ENCODE peak calls at places on chromosomes 5 and 9, in eight cellular contexts. One of them, this sample, is unnamed.
A peak's percentile ranks its signal among the peaks of the same experiment; 100 is the strongest.

GRCh38 chr5:123549256-123549904 is 37.4 kb downstream of the CSNK1G3 start:
- DNase-seq in omental fat pad: no peak
- DNase-seq in effector CD4-positive, alpha-beta T cell: peak; percentile 48
- DNase-seq in T-helper 17 cell: peak; percentile 47
- DNase-seq in choroid plexus epithelial cell: no peak
- DNase-seq in stimulated activated naive CD8-positive, alpha-beta T cell treated with anti-CD3 and anti-CD28 coated beads, Interleukin-15, Interleukin-2, amounts not matched to agents 100 U/mL and 50 U/mL, for 24 hours: peak; percentile 38
- DNase-seq in NCI-H446: no peak
- DNase-seq in hepatocyte: no peak
- DNase-seq in this sample: no peak

GRCh38 chr9:112755675-112756074 is 5.1 kb downstream of the SNX30 start:
- DNase-seq in omental fat pad: no peak
- DNase-seq in T-helper 17 cell: no peak
- DNase-seq in choroid plexus epithelial cell: no peak
- DNase-seq in stimulated activated naive CD8-positive, alpha-beta T cell treated with anti-CD3 and anti-CD28 coated beads, Interleukin-15, Interleukin-2, amounts not matched to agents 100 U/mL and 50 U/mL, for 24 hours: no peak
- DNase-seq in hepatocyte: peak; percentile 15
- DNase-seq in effector CD4-positive, alpha-beta T cell: no peak
- DNase-seq in NCI-H446: no peak
- DNase-seq in this sample: no peak

GRCh38 chr9:37422289-37423104 is at the start of gene GRHPR:
- DNase-seq in choroid plexus epithelial cell: peak; percentile 65
- DNase-seq in omental fat pad: peak; percentile 64
- DNase-seq in T-helper 17 cell: peak; percentile 82
- DNase-seq in effector CD4-positive, alpha-beta T cell: peak; percentile 82
- DNase-seq in hepatocyte: peak; percentile 94
- DNase-seq in stimulated activated naive CD8-positive, alpha-beta T cell treated with anti-CD3 and anti-CD28 coated beads, Interleukin-15, Interleukin-2, amounts not matched to agents 100 U/mL and 50 U/mL, for 24 hours: peak; percentile 94
- DNase-seq in NCI-H446: peak; percentile 37
- DNase-seq in this sample: peak; percentile 93

GRCh38 chr5:177531209-177531940 is 14.6 kb upstream of the DDX41 start:
- DNase-seq in NCI-H446: no peak
- DNase-seq in stimulated activated naive CD8-positive, alpha-beta T cell treated with anti-CD3 and anti-CD28 coated beads, Interleukin-15, Interleukin-2, amounts not matched to agents 100 U/mL and 50 U/mL, for 24 hours: no peak
- DNase-seq in T-helper 17 cell: no peak
- DNase-seq in effector CD4-positive, alpha-beta T cell: no peak
- DNase-seq in choroid plexus epithelial cell: no peak
- DNase-seq in omental fat pad: no peak
- DNase-seq in hepatocyte: no peak
- DNase-seq in this sample: no peak

GRCh38 chr9:93288891-93289883 is 105.2 kb downstream of the WNK2 start:
- DNase-seq in hepatocyte: peak; percentile 78
- DNase-seq in stimulated activated naive CD8-positive, alpha-beta T cell treated with anti-CD3 and anti-CD28 coated beads, Interleukin-15, Interleukin-2, amounts not matched to agents 100 U/mL and 50 U/mL, for 24 hours: no peak
- DNase-seq in omental fat pad: no peak
- DNase-seq in choroid plexus epithelial cell: peak; percentile 66
- DNase-seq in effector CD4-positive, alpha-beta T cell: no peak
- DNase-seq in T-helper 17 cell: no peak
- DNase-seq in NCI-H446: no peak
- DNase-seq in this sample: peak; percentile 75

GRCh38 chr5:122842016-122842580 is 3.3 kb upstream of the SNX24 start:
- DNase-seq in hepatocyte: no peak
- DNase-seq in omental fat pad: no peak
- DNase-seq in NCI-H446: no peak
- DNase-seq in choroid plexus epithelial cell: no peak
- DNase-seq in effector CD4-positive, alpha-beta T cell: no peak
- DNase-seq in stimulated activated naive CD8-positive, alpha-beta T cell treated with anti-CD3 and anti-CD28 coated beads, Interleukin-15, Interleukin-2, amounts not matched to agents 100 U/mL and 50 U/mL, for 24 hours: no peak
- DNase-seq in T-helper 17 cell: no peak
- DNase-seq in this sample: no peak

GRCh38 chr5:96064905-96065304 is 103.3 kb upstream of the ELL2 start:
- DNase-seq in hepatocyte: no peak
- DNase-seq in choroid plexus epithelial cell: no peak
- DNase-seq in stimulated activated naive CD8-positive, alpha-beta T cell treated with anti-CD3 and anti-CD28 coated beads, Interleukin-15, Interleukin-2, amounts not matched to agents 100 U/mL and 50 U/mL, for 24 hours: no peak
- DNase-seq in NCI-H446: no peak
- DNase-seq in T-helper 17 cell: no peak
- DNase-seq in omental fat pad: no peak
- DNase-seq in effector CD4-positive, alpha-beta T cell: no peak
- DNase-seq in this sample: no peak

GRCh38 chr9:104986096-104986495 is 58.1 kb upstream of the ABCA1 start:
- DNase-seq in NCI-H446: no peak
- DNase-seq in hepatocyte: no peak
- DNase-seq in omental fat pad: no peak
- DNase-seq in effector CD4-positive, alpha-beta T cell: no peak
- DNase-seq in choroid plexus epithelial cell: no peak
- DNase-seq in stimulated activated naive CD8-positive, alpha-beta T cell treated with anti-CD3 and anti-CD28 coated beads, Interleukin-15, Interleukin-2, amounts not matched to agents 100 U/mL and 50 U/mL, for 24 hours: no peak
- DNase-seq in T-helper 17 cell: no peak
- DNase-seq in this sample: no peak

GRCh38 chr5:28648108-28648507 is 1609.7 kb upstream of the CDH9 start:
- DNase-seq in hepatocyte: no peak
- DNase-seq in T-helper 17 cell: no peak
- DNase-seq in NCI-H446: no peak
- DNase-seq in effector CD4-positive, alpha-beta T cell: no peak
- DNase-seq in stimulated activated naive CD8-positive, alpha-beta T cell treated with anti-CD3 and anti-CD28 coated beads, Interleukin-15, Interleukin-2, amounts not matched to agents 100 U/mL and 50 U/mL, for 24 hours: no peak
- DNase-seq in omental fat pad: no peak
- DNase-seq in choroid plexus epithelial cell: peak; percentile 39
- DNase-seq in this sample: no peak

GRCh38 chr9:114284316-114285060 is 38.4 kb upstream of the ORM1 start:
- DNase-seq in hepatocyte: no peak
- DNase-seq in choroid plexus epithelial cell: no peak
- DNase-seq in T-helper 17 cell: no peak
- DNase-seq in effector CD4-positive, alpha-beta T cell: no peak
- DNase-seq in stimulated activated naive CD8-positive, alpha-beta T cell treated with anti-CD3 and anti-CD28 coated beads, Interleukin-15, Interleukin-2, amounts not matched to agents 100 U/mL and 50 U/mL, for 24 hours: no peak
- DNase-seq in NCI-H446: no peak
- DNase-seq in omental fat pad: peak; percentile 17
- DNase-seq in this sample: no peak

GRCh38 chr5:76942581-76942980 is 10.3 kb upstream of the CRHBP start:
- DNase-seq in choroid plexus epithelial cell: peak; percentile 12
- DNase-seq in omental fat pad: no peak
- DNase-seq in NCI-H446: no peak
- DNase-seq in hepatocyte: no peak
- DNase-seq in effector CD4-positive, alpha-beta T cell: no peak
- DNase-seq in T-helper 17 cell: no peak
- DNase-seq in stimulated activated naive CD8-positive, alpha-beta T cell treated with anti-CD3 and anti-CD28 coated beads, Interleukin-15, Interleukin-2, amounts not matched to agents 100 U/mL and 50 U/mL, for 24 hours: no peak
- DNase-seq in this sample: no peak

GRCh38 chr9:95783426-95783975 is 92.0 kb upstream of the ERCC6L2 start:
- DNase-seq in T-helper 17 cell: no peak
- DNase-seq in hepatocyte: no peak
- DNase-seq in NCI-H446: no peak
- DNase-seq in omental fat pad: no peak
- DNase-seq in stimulated activated naive CD8-positive, alpha-beta T cell treated with anti-CD3 and anti-CD28 coated beads, Interleukin-15, Interleukin-2, amounts not matched to agents 100 U/mL and 50 U/mL, for 24 hours: no peak
- DNase-seq in effector CD4-positive, alpha-beta T cell: no peak
- DNase-seq in choroid plexus epithelial cell: peak; percentile 38
- DNase-seq in this sample: no peak

GRCh38 chr9:103242025-103242424 is 246.9 kb downstream of the CYLC2 start:
- DNase-seq in omental fat pad: no peak
- DNase-seq in effector CD4-positive, alpha-beta T cell: no peak
- DNase-seq in NCI-H446: no peak
- DNase-seq in T-helper 17 cell: no peak
- DNase-seq in stimulated activated naive CD8-positive, alpha-beta T cell treated with anti-CD3 and anti-CD28 coated beads, Interleukin-15, Interleukin-2, amounts not matched to agents 100 U/mL and 50 U/mL, for 24 hours: no peak
- DNase-seq in hepatocyte: peak; percentile 4
- DNase-seq in choroid plexus epithelial cell: no peak
- DNase-seq in this sample: peak; percentile 62

GRCh38 chr5:78634634-78635033 is 13.9 kb downstream of the LHFPL2 start:
- DNase-seq in choroid plexus epithelial cell: no peak
- DNase-seq in effector CD4-positive, alpha-beta T cell: no peak
- DNase-seq in hepatocyte: no peak
- DNase-seq in NCI-H446: no peak
- DNase-seq in stimulated activated naive CD8-positive, alpha-beta T cell treated with anti-CD3 and anti-CD28 coated beads, Interleukin-15, Interleukin-2, amounts not matched to agents 100 U/mL and 50 U/mL, for 24 hours: no peak
- DNase-seq in T-helper 17 cell: no peak
- DNase-seq in omental fat pad: no peak
- DNase-seq in this sample: no peak

GRCh38 chr5:72194846-72195245 is 87.6 kb downstream of the MAP1B start:
- DNase-seq in choroid plexus epithelial cell: peak; percentile 50
- DNase-seq in T-helper 17 cell: no peak
- DNase-seq in omental fat pad: no peak
- DNase-seq in effector CD4-positive, alpha-beta T cell: no peak
- DNase-seq in hepatocyte: no peak
- DNase-seq in NCI-H446: no peak
- DNase-seq in stimulated activated naive CD8-positive, alpha-beta T cell treated with anti-CD3 and anti-CD28 coated beads, Interleukin-15, Interleukin-2, amounts not matched to agents 100 U/mL and 50 U/mL, for 24 hours: peak; percentile 35
- DNase-seq in this sample: no peak

GRCh38 chr5:121675932-121676331 is 175.8 kb upstream of the FTMT start:
- DNase-seq in T-helper 17 cell: no peak
- DNase-seq in omental fat pad: no peak
- DNase-seq in stimulated activated naive CD8-positive, alpha-beta T cell treated with anti-CD3 and anti-CD28 coated beads, Interleukin-15, Interleukin-2, amounts not matched to agents 100 U/mL and 50 U/mL, for 24 hours: no peak
- DNase-seq in hepatocyte: no peak
- DNase-seq in NCI-H446: no peak
- DNase-seq in effector CD4-positive, alpha-beta T cell: no peak
- DNase-seq in choroid plexus epithelial cell: no peak
- DNase-seq in this sample: no peak

GRCh38 chr9:132162764-132163456 is 1.1 kb downstream of the NTNG2 start:
- DNase-seq in hepatocyte: no peak
- DNase-seq in NCI-H446: no peak
- DNase-seq in stimulated activated naive CD8-positive, alpha-beta T cell treated with anti-CD3 and anti-CD28 coated beads, Interleukin-15, Interleukin-2, amounts not matched to agents 100 U/mL and 50 U/mL, for 24 hours: no peak
- DNase-seq in omental fat pad: no peak
- DNase-seq in effector CD4-positive, alpha-beta T cell: no peak
- DNase-seq in choroid plexus epithelial cell: no peak
- DNase-seq in T-helper 17 cell: no peak
- DNase-seq in this sample: peak; percentile 45

GRCh38 chr9:30996761-30997160 is 1387.7 kb upstream of the ACO1 start:
- DNase-seq in T-helper 17 cell: no peak
- DNase-seq in omental fat pad: no peak
- DNase-seq in NCI-H446: no peak
- DNase-seq in choroid plexus epithelial cell: no peak
- DNase-seq in hepatocyte: no peak
- DNase-seq in effector CD4-positive, alpha-beta T cell: no peak
- DNase-seq in stimulated activated naive CD8-positive, alpha-beta T cell treated with anti-CD3 and anti-CD28 coated beads, Interleukin-15, Interleukin-2, amounts not matched to agents 100 U/mL and 50 U/mL, for 24 hours: no peak
- DNase-seq in this sample: no peak

GRCh38 chr9:4293293-4293931 is 6.5 kb downstream of the GLIS3 start:
- DNase-seq in stimulated activated naive CD8-positive, alpha-beta T cell treated with anti-CD3 and anti-CD28 coated beads, Interleukin-15, Interleukin-2, amounts not matched to agents 100 U/mL and 50 U/mL, for 24 hours: no peak
- DNase-seq in T-helper 17 cell: no peak
- DNase-seq in omental fat pad: no peak
- DNase-seq in effector CD4-positive, alpha-beta T cell: no peak
- DNase-seq in choroid plexus epithelial cell: peak; percentile 98
- DNase-seq in NCI-H446: no peak
- DNase-seq in hepatocyte: peak; percentile 40
- DNase-seq in this sample: no peak

GRCh38 chr9:123039617-123040219 is 6.3 kb downstream of the GPR21 start:
- DNase-seq in effector CD4-positive, alpha-beta T cell: no peak
- DNase-seq in T-helper 17 cell: no peak
- DNase-seq in hepatocyte: no peak
- DNase-seq in NCI-H446: no peak
- DNase-seq in stimulated activated naive CD8-positive, alpha-beta T cell treated with anti-CD3 and anti-CD28 coated beads, Interleukin-15, Interleukin-2, amounts not matched to agents 100 U/mL and 50 U/mL, for 24 hours: no peak
- DNase-seq in omental fat pad: no peak
- DNase-seq in choroid plexus epithelial cell: no peak
- DNase-seq in this sample: no peak

GRCh38 chr5:15577132-15577531 is 77.2 kb downstream of the FBXL7 start:
- DNase-seq in hepatocyte: no peak
- DNase-seq in effector CD4-positive, alpha-beta T cell: no peak
- DNase-seq in omental fat pad: no peak
- DNase-seq in NCI-H446: no peak
- DNase-seq in stimulated activated naive CD8-positive, alpha-beta T cell treated with anti-CD3 and anti-CD28 coated beads, Interleukin-15, Interleukin-2, amounts not matched to agents 100 U/mL and 50 U/mL, for 24 hours: no peak
- DNase-seq in choroid plexus epithelial cell: no peak
- DNase-seq in T-helper 17 cell: no peak
- DNase-seq in this sample: peak; percentile 49

GRCh38 chr5:111016801-111017200 is 54.7 kb upstream of the TSLP start:
- DNase-seq in effector CD4-positive, alpha-beta T cell: no peak
- DNase-seq in stimulated activated naive CD8-positive, alpha-beta T cell treated with anti-CD3 and anti-CD28 coated beads, Interleukin-15, Interleukin-2, amounts not matched to agents 100 U/mL and 50 U/mL, for 24 hours: no peak
- DNase-seq in choroid plexus epithelial cell: peak; percentile 64
- DNase-seq in omental fat pad: no peak
- DNase-seq in hepatocyte: no peak
- DNase-seq in NCI-H446: no peak
- DNase-seq in T-helper 17 cell: no peak
- DNase-seq in this sample: no peak

GRCh38 chr5:138054206-138054605 is 21.3 kb upstream of the FAM13B start:
- DNase-seq in stimulated activated naive CD8-positive, alpha-beta T cell treated with anti-CD3 and anti-CD28 coated beads, Interleukin-15, Interleukin-2, amounts not matched to agents 100 U/mL and 50 U/mL, for 24 hours: no peak
- DNase-seq in hepatocyte: no peak
- DNase-seq in T-helper 17 cell: no peak
- DNase-seq in choroid plexus epithelial cell: no peak
- DNase-seq in omental fat pad: no peak
- DNase-seq in NCI-H446: no peak
- DNase-seq in effector CD4-positive, alpha-beta T cell: no peak
- DNase-seq in this sample: no peak

GRCh38 chr9:36566813-36567217 is 5.9 kb upstream of the MELK start:
- DNase-seq in T-helper 17 cell: no peak
- DNase-seq in NCI-H446: peak; percentile 50
- DNase-seq in hepatocyte: no peak
- DNase-seq in stimulated activated naive CD8-positive, alpha-beta T cell treated with anti-CD3 and anti-CD28 coated beads, Interleukin-15, Interleukin-2, amounts not matched to agents 100 U/mL and 50 U/mL, for 24 hours: no peak
- DNase-seq in choroid plexus epithelial cell: no peak
- DNase-seq in effector CD4-positive, alpha-beta T cell: no peak
- DNase-seq in omental fat pad: no peak
- DNase-seq in this sample: no peak

GRCh38 chr9:121474225-121474947 is 25.3 kb downstream of the GGTA1 start:
- DNase-seq in NCI-H446: no peak
- DNase-seq in stimulated activated naive CD8-positive, alpha-beta T cell treated with anti-CD3 and anti-CD28 coated beads, Interleukin-15, Interleukin-2, amounts not matched to agents 100 U/mL and 50 U/mL, for 24 hours: no peak
- DNase-seq in omental fat pad: no peak
- DNase-seq in T-helper 17 cell: no peak
- DNase-seq in choroid plexus epithelial cell: no peak
- DNase-seq in effector CD4-positive, alpha-beta T cell: no peak
- DNase-seq in hepatocyte: no peak
- DNase-seq in this sample: peak; percentile 18

GRCh38 chr5:3142261-3143027 is 391.0 kb upstream of the IRX2 start:
- DNase-seq in omental fat pad: no peak
- DNase-seq in effector CD4-positive, alpha-beta T cell: no peak
- DNase-seq in T-helper 17 cell: no peak
- DNase-seq in stimulated activated naive CD8-positive, alpha-beta T cell treated with anti-CD3 and anti-CD28 coated beads, Interleukin-15, Interleukin-2, amounts not matched to agents 100 U/mL and 50 U/mL, for 24 hours: no peak
- DNase-seq in choroid plexus epithelial cell: no peak
- DNase-seq in hepatocyte: no peak
- DNase-seq in NCI-H446: no peak
- DNase-seq in this sample: no peak

GRCh38 chr9:129278391-129279237 is 100.6 kb upstream of the IER5L start:
- DNase-seq in T-helper 17 cell: no peak
- DNase-seq in effector CD4-positive, alpha-beta T cell: no peak
- DNase-seq in choroid plexus epithelial cell: peak; percentile 33
- DNase-seq in stimulated activated naive CD8-positive, alpha-beta T cell treated with anti-CD3 and anti-CD28 coated beads, Interleukin-15, Interleukin-2, amounts not matched to agents 100 U/mL and 50 U/mL, for 24 hours: no peak
- DNase-seq in omental fat pad: peak; percentile 12
- DNase-seq in NCI-H446: no peak
- DNase-seq in hepatocyte: no peak
- DNase-seq in this sample: peak; percentile 76

GRCh38 chr9:278651-279050 is 64.0 kb downstream of the DOCK8 start:
- DNase-seq in NCI-H446: no peak
- DNase-seq in effector CD4-positive, alpha-beta T cell: peak; percentile 23
- DNase-seq in stimulated activated naive CD8-positive, alpha-beta T cell treated with anti-CD3 and anti-CD28 coated beads, Interleukin-15, Interleukin-2, amounts not matched to agents 100 U/mL and 50 U/mL, for 24 hours: peak; percentile 59
- DNase-seq in hepatocyte: no peak
- DNase-seq in omental fat pad: no peak
- DNase-seq in choroid plexus epithelial cell: no peak
- DNase-seq in T-helper 17 cell: peak; percentile 31
- DNase-seq in this sample: no peak

GRCh38 chr5:138385660-138386059 is 33.2 kb downstream of the KDM3B start:
- DNase-seq in effector CD4-positive, alpha-beta T cell: no peak
- DNase-seq in NCI-H446: no peak
- DNase-seq in T-helper 17 cell: no peak
- DNase-seq in omental fat pad: no peak
- DNase-seq in choroid plexus epithelial cell: no peak
- DNase-seq in hepatocyte: no peak
- DNase-seq in stimulated activated naive CD8-positive, alpha-beta T cell treated with anti-CD3 and anti-CD28 coated beads, Interleukin-15, Interleukin-2, amounts not matched to agents 100 U/mL and 50 U/mL, for 24 hours: no peak
- DNase-seq in this sample: no peak